ENCODE peak calls at places on chromosomes 5 and 9, in five cellular contexts. U is cardiac fibroblast, A is GM13977, X is omental fat pad, K is upper lobe of left lung. N is an unnamed sample.

GRCh38 chr9:107644774-107645463 is 155.3 kb upstream of the KLF4 start:
- DNase-seq in U (peak; percentile 74), A (no peak), X (no peak), K (peak; percentile 62), N (no peak)

GRCh38 chr5:42887094-42887493 is 75.4 kb upstream of the SELENOP start:
- DNase-seq in U (no peak), A (no peak), X (no peak), K (no peak), N (no peak)

GRCh38 chr5:170080217-170080616 is 25.5 kb upstream of the FOXI1 start:
- DNase-seq in U (no peak), A (no peak), X (no peak), K (no peak), N (no peak)

GRCh38 chr5:14775857-14776256 is 95.7 kb downstream of the ANKH start:
- DNase-seq in U (peak; percentile 46), A (no peak), X (no peak), K (peak; percentile 33), N (no peak)

GRCh38 chr5:36530249-36530648 is 76.2 kb upstream of the SLC1A3 start:
- DNase-seq in U (no peak), A (no peak), X (no peak), K (no peak), N (no peak)

GRCh38 chr9:34510506-34511159 is 12.2 kb downstream of the ENHO start:
- DNase-seq in U (no peak), A (no peak), X (no peak), K (no peak), N (no peak)

GRCh38 chr9:129023036-129023907 is 4.9 kb downstream of the SH3GLB2 start:
- DNase-seq in U (peak; percentile 74), A (no peak), X (no peak), K (no peak), N (no peak)

GRCh38 chr9:116555556-116556180 is 131.4 kb upstream of the TRIM32 start:
- DNase-seq in U (no peak), A (no peak), X (no peak), K (no peak), N (no peak)

GRCh38 chr9:72415163-72415562 is 50.2 kb upstream of the ZFAND5 start:
- DNase-seq in U (no peak), A (peak; percentile 44), X (no peak), K (no peak), N (no peak)

GRCh38 chr5:110099562-110099961 is 409.8 kb downstream of the MAN2A1 start:
- DNase-seq in U (no peak), A (no peak), X (no peak), K (no peak), N (no peak)

GRCh38 chr9:126558051-126558665 is 55.6 kb upstream of the LMX1B start:
- DNase-seq in U (peak; percentile 52), A (peak; percentile 86), X (peak; percentile 34), K (peak; percentile 81), N (peak; percentile 74)

GRCh38 chr5:142740474-142740873 is 29.7 kb upstream of the ARHGAP26 start:
- DNase-seq in U (no peak), A (no peak), X (no peak), K (no peak), N (no peak)

GRCh38 chr5:56896761-56897160 is 12.6 kb upstream of the SETD9 start:
- DNase-seq in U (no peak), A (no peak), X (no peak), K (no peak), N (no peak)

GRCh38 chr9:80509358-80509757 is 937.6 kb downstream of the TLE4 start:
- DNase-seq in U (no peak), A (no peak), X (no peak), K (no peak), N (no peak)

GRCh38 chr5:124935060-124935459 is 188.6 kb upstream of the ZNF608 start:
- DNase-seq in U (no peak), A (peak; percentile 42), X (no peak), K (no peak), N (peak; percentile 91)

GRCh38 chr5:68350176-68350575 is 134.6 kb downstream of the PIK3R1 start:
- DNase-seq in U (no peak), A (no peak), X (no peak), K (no peak), N (no peak)

GRCh38 chr5:99054972-99055371 is 126.2 kb upstream of the CHD1 start:
- DNase-seq in U (no peak), A (peak; percentile 30), X (no peak), K (no peak), N (peak; percentile 30)

GRCh38 chr5:114361724-114362196 is at the start of gene KCNN2:
- DNase-seq in U (peak; percentile 19), A (peak; percentile 79), X (no peak), K (peak; percentile 66), N (peak; percentile 94)

GRCh38 chr9:20623021-20623747 is 885 bp upstream of the MLLT3 start:
- DNase-seq in U (peak; percentile 12), A (no peak), X (no peak), K (peak; percentile 34), N (peak; percentile 29)

GRCh38 chr9:96230002-96230401 is 72.0 kb downstream of the HSD17B3 start:
- DNase-seq in U (no peak), A (no peak), X (no peak), K (no peak), N (no peak)

GRCh38 chr5:179558912-179559279 is 8.5 kb downstream of the RUFY1 start:
- DNase-seq in U (peak; percentile 33), A (peak; percentile 39), X (no peak), K (peak; percentile 31), N (no peak)

GRCh38 chr5:123450641-123451421 is 27.6 kb upstream of the CEP120 start:
- DNase-seq in U (peak; percentile 68), A (no peak), X (no peak), K (no peak), N (no peak)

GRCh38 chr9:111661802-111662491 is 542 bp downstream of the GNG10 start:
- DNase-seq in U (peak; percentile 30), A (peak; percentile 64), X (no peak), K (peak; percentile 37), N (no peak)

GRCh38 chr9:133044661-133045060 is 13.9 kb downstream of the GTF3C5 start:
- DNase-seq in U (no peak), A (no peak), X (no peak), K (no peak), N (no peak)
- TF ChIP-seq CTCF in U (no peak), A (no peak), X (no peak), K (no peak), N (no peak)

GRCh38 chr9:136255166-136255538 is 9.5 kb upstream of the QSOX2 start:
- DNase-seq in U (peak; percentile 53), A (no peak), X (no peak), K (no peak), N (no peak)

GRCh38 chr9:136257381-136258298 is 12.0 kb upstream of the QSOX2 start:
- DNase-seq in U (no peak), A (no peak), X (no peak), K (no peak), N (no peak)

GRCh38 chr9:136254381-136255165 is 9.0 kb upstream of the QSOX2 start:
- DNase-seq in U (no peak), A (no peak), X (no peak), K (no peak), N (no peak)

GRCh38 chr9:136258299-136258625 is 12.7 kb upstream of the QSOX2 start:
- DNase-seq in U (no peak), A (no peak), X (no peak), K (no peak), N (no peak)

DNA sequence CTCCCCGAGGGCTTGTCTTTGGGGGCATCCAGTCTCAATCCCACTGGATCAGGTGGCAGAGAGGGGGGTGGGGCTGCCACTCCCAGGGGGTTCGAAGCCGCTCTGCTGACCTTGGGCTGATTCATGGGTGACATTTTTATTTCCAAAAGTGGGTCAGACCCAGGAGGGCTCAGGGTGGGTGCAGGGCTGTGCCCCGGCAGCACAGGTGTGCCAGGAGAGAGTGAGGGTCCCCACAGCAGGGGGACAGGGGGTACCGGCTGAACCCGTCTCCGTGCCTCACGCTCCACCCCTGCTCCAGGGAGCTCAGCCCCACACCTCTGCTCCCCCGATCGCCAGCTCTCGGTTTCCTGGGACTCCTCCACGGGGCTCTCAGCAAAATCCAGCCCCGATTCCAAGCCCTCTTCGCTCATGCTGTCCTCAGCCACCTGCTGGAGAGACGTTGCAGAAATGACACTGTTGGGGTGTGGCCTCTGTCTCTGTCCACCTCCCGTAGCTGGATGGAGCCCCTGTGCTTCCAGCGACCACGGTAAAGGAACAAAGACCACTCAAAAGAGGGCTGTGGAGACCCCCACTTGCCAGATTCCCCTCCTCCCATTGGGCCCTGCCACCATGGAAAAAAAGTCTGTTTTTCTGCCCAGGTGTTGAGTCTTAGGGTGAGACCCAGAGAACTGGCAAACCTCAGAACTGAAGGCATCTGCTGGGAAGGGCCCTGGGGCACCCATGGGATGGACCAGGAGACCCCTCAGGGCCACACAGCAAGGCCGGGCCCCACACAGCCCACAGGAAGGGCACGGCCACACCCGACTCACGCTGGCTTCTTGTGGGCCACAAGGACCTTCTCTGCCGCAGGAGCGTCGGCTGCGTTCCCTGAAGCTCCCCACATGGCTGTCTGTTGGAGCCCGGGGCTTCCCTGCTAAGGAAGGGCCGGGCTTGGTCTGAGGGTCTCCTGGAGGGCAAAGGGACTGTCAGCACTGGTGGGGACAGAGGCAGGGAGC is 10.6 kb upstream of the QSOX2 start:
- DNase-seq in U (no peak), A (no peak), X (no peak), K (no peak), N (no peak)
- TF ChIP-seq CTCF in U (no peak), A (no peak), X (no peak), K (no peak), N (peak; percentile 18)

DNA sequence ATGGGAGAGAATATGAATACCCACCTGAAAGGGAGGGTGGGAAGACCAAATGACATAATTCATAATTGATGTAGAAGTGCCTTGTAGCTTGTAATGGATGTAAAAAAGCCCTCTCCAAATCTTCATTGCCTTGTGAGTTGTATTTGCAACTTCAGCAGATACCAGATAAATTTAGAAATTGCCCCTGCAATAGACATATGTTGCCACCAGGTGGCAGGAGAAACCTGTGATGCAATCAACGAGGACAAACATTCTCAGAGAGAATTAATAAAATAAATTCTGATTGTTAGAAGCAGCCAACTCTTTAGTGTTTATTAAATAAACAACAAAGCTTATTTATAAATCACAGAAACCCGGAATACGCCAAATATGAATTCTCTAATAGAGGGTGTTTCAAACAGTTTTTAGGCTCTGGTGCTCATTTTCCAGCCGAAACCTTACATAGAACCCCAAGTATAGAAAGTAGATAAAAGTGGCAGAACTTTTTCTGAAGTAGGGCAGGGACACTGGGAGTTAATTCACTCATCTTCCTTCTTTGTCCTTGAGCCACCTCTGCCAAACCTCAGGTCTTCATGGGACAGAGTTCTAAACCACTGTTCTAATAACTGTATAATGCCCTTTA is 147.8 kb downstream of the TMEM38B start:
- DNase-seq in U (peak; percentile 60), A (peak; percentile 55), X (no peak), K (no peak), N (peak; percentile 60)
- TF ChIP-seq CTCF in U (peak; percentile 76), A (peak; percentile 81), X (no peak), K (peak; percentile 47), N (peak; percentile 86)

DNA sequence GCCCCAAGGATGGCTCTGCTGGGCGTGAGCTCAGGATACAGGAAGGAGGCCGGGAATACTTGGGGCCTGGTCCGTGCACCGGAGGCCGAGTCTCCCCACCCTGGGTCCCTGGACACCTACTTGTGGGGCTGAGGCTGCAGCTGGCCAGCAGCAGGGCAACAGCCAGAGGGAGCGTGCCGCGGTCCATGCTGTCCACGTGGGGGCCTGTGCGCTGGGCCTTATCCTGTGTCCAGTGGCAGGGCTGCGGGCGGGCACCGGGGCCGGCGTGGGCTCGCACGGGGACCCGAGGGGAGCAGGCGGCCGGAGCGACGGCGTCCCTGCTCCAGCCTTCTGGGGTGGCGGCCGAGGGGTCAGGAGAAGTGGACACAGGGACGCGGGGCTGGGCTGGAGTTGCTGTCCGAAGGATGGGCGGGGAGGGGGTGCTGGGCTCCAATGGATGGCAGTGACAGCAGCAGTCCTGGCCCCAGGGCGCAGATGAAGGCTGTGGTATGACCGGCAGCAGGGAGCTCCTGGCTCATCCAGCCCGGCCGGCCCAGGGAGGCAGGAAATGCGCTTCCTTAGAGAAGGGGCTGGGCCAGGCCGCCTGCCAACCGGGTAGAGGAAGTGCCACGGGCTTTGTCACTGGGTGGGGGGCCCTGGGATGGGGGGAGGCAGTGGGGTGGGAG is at the start of gene ENG:
- DNase-seq in U (peak; percentile 83), A (no peak), X (no peak), K (peak; percentile 73), N (no peak)
- TF ChIP-seq CTCF in U (peak; percentile 17), A (no peak), X (no peak), K (peak; percentile 17), N (no peak)